ENCODE peak calls at places on chromosomes 3 and 15, in ten cellular contexts. T is astrocyte of the spinal cord, F is spleen, E is uterus, Z is mucosa of descending colon, H is tibial nerve, Y is neural progenitor cell, N is lower leg skin, U is cardiac muscle cell, V is foreskin fibroblast. D is an unnamed sample.
A peak's percentile ranks its signal among the peaks of the same experiment; 100 is the strongest.

GRCh38 chr3:9808345-9809037 is 1.6 kb upstream of the TTLL3 start:
- DNase-seq in H (no peak), T (no peak), F (peak; percentile 24), U (peak; percentile 46), Y (peak; percentile 77), N (no peak), E (no peak), Z (no peak), V (peak; percentile 63), D (peak; percentile 43)

GRCh38 chr3:177626014-177626413 is 428.7 kb upstream of the TBL1XR1 start:
- DNase-seq in U (no peak), T (no peak), F (no peak), Y (no peak), E (no peak), Z (no peak), H (no peak), N (no peak), V (no peak), D (no peak)

GRCh38 chr3:159762981-159763465 is 225.6 kb upstream of the IL12A start:
- DNase-seq in H (no peak), Y (peak; percentile 34), F (peak; percentile 82), V (peak; percentile 84), U (peak; percentile 60), T (peak; percentile 89), N (peak; percentile 93), E (peak; percentile 72), Z (peak; percentile 70), D (peak; percentile 77)

GRCh38 chr3:186180891-186181471 is 72.1 kb upstream of the ETV5 start:
- DNase-seq in Y (no peak), E (no peak), U (no peak), T (no peak), H (no peak), Z (no peak), F (no peak), V (no peak), N (no peak), D (no peak)

GRCh38 chr15:59991919-59992318 is 12.2 kb upstream of the FOXB1 start:
- DNase-seq in H (no peak), F (no peak), T (no peak), Y (no peak), V (no peak), E (no peak), Z (no peak), N (no peak), U (no peak), D (no peak)

GRCh38 chr3:174439621-174440349 is 419.3 kb upstream of the NAALADL2 start:
- DNase-seq in H (no peak), Z (no peak), Y (peak; percentile 18), E (peak; percentile 27), T (peak; percentile 98), V (peak; percentile 97), U (no peak), F (no peak), N (no peak), D (peak; percentile 91)

GRCh38 chr3:55487376-55488241 is 503 bp upstream of the WNT5A start:
- DNase-seq in U (peak; percentile 68), Z (peak; percentile 53), F (no peak), V (peak; percentile 73), Y (peak; percentile 77), N (peak; percentile 85), T (peak; percentile 76), H (no peak), E (peak; percentile 25), D (peak; percentile 70)

GRCh38 chr15:50128266-50128665 is 9.2 kb upstream of the ATP8B4 start:
- DNase-seq in E (no peak), H (peak; percentile 60), N (peak; percentile 89), T (no peak), V (peak; percentile 15), Y (no peak), Z (no peak), U (no peak), F (peak; percentile 76), D (no peak)

GRCh38 chr3:71879089-71879488 is 94.1 kb upstream of the PROK2 start:
- DNase-seq in U (no peak), T (no peak), Y (peak; percentile 41), E (no peak), Z (no peak), H (no peak), V (no peak), N (peak; percentile 15), F (no peak), D (no peak)

GRCh38 chr3:71876706-71877105 is 91.8 kb upstream of the PROK2 start:
- DNase-seq in Z (no peak), N (no peak), F (no peak), V (no peak), U (no peak), H (no peak), T (no peak), E (no peak), Y (no peak), D (no peak)

GRCh38 chr3:71885001-71885400 is 100.1 kb upstream of the PROK2 start:
- DNase-seq in Z (no peak), V (no peak), U (no peak), T (no peak), N (no peak), Y (peak; percentile 87), H (no peak), E (no peak), F (no peak), D (no peak)

GRCh38 chr3:71881041-71881440 is 96.1 kb upstream of the PROK2 start:
- DNase-seq in V (no peak), Z (no peak), U (no peak), Y (no peak), T (no peak), H (no peak), N (peak; percentile 23), E (no peak), F (no peak), D (no peak)

GRCh38 chr3:71881732-71882131 is 96.8 kb upstream of the PROK2 start:
- DNase-seq in Z (no peak), N (peak; percentile 58), H (no peak), F (no peak), E (no peak), T (no peak), V (no peak), U (no peak), Y (no peak), D (no peak)
- TF ChIP-seq CTCF in Z (no peak), N (no peak), H (no peak), F (no peak), E (no peak), T (no peak), V (no peak), U (no peak), Y (no peak), D (no peak)

GRCh38 chr15:52527898-52528464 is 699 bp downstream of the MYO5A start:
- DNase-seq in F (peak; percentile 84), V (peak; percentile 77), E (peak; percentile 27), Z (no peak), H (no peak), U (peak; percentile 38), N (peak; percentile 88), Y (peak; percentile 54), T (peak; percentile 38), D (peak; percentile 24)

GRCh38 chr15:52529940-52530339 is 1.3 kb upstream of the MYO5A start:
- DNase-seq in V (no peak), H (no peak), U (no peak), Y (peak; percentile 24), E (no peak), N (no peak), T (no peak), Z (no peak), F (no peak), D (no peak)

GRCh38 chr15:52529289-52529929 is 729 bp upstream of the MYO5A start:
- DNase-seq in F (peak; percentile 77), N (no peak), T (peak; percentile 21), Y (no peak), Z (no peak), H (no peak), V (no peak), U (no peak), E (no peak), D (no peak)

GRCh38 chr15:52527196-52527897 is 1.3 kb downstream of the MYO5A start:
- DNase-seq in Z (no peak), F (no peak), T (no peak), U (no peak), V (no peak), H (no peak), N (no peak), E (no peak), Y (no peak), D (no peak)

DNA sequence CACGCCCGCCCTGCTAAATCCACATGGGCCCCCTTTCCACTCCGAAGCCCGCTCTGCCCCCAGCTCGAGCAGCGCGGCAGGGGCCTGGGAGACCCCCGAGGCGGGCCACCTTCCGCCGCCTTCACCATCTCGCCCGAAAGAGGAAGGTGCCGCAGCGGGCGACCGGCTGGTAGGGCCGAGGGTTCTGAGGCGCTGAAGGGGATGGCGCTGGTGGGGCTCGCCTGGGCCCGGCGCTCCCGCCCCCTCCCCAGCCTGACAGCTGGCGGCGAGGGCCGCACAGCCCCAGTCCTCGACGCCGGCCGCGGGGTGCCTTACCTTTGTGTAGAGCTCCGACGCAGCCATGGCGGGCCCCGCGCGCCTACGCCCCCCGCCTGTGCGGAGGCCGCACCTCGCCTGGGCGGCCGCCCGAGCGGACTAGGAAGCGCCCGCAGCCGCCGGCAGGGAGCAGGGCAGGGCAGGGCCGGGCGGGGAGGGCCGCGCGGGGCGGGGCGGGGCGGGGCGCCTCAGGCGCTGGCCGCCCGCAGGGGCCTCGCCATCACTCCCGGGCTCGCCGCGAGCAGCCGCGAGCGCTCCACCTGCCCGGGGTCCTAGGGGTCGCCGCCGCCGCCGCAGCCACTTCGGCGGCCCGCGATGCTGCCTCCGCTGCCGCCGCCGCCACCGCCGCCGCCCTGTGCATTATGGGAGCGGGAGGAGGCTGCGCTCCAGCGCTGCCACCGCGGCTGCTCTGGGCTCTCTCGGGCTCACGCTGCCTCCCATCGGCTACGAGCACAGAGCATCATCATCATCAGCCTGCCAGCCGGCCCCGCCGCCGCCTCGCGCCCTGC is at the start of gene MYO5A:
- DNase-seq in E (peak; percentile 65), F (peak; percentile 96), U (peak; percentile 82), Y (peak; percentile 92), Z (peak; percentile 87), N (peak; percentile 93), V (peak; percentile 94), H (peak; percentile 39), T (peak; percentile 74), D (peak; percentile 65)
- TF ChIP-seq CTCF in E (no peak), F (no peak), U (peak; percentile 3), Y (no peak), Z (peak; percentile 15), N (no peak), V (no peak), H (peak; percentile 43), T (no peak), D (no peak)

DNA sequence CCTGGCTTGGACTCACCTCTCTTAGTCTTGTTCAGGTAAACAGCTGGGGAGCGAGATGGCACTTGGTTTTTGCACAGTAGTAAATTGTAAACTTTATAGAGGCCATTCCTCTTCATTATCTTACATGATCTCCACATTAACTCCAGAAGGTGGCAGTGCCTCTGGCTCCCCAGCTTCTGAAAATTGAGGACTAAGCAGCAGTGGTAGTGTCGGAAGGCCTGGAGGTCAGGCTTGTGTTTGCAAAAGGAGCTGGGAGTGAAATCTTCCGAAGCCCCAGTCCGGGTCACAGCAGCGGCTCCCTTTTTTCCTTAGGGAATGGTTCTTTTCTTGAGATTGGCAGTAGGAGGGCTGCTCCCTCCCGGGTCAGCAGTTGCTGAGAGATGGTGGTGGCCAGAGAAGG is 85.7 kb downstream of the FNDC3B start:
- DNase-seq in H (no peak), T (no peak), F (no peak), Y (no peak), V (peak; percentile 62), U (no peak), Z (no peak), E (no peak), N (no peak), D (no peak)
- TF ChIP-seq CTCF in H (no peak), T (peak; percentile 25), F (no peak), Y (no peak), V (no peak), U (no peak), Z (no peak), E (no peak), N (no peak), D (no peak)

GRCh38 chr3:39180183-39180545 is 12.2 kb downstream of the XIRP1 start:
- DNase-seq in T (no peak), Y (no peak), U (no peak), F (no peak), E (no peak), H (no peak), Z (no peak), V (no peak), N (no peak), D (no peak)

GRCh38 chr3:39181408-39182335 is 10.7 kb downstream of the XIRP1 start:
- DNase-seq in Y (no peak), Z (no peak), H (no peak), T (no peak), N (peak; percentile 76), E (no peak), F (no peak), V (no peak), U (no peak), D (no peak)

GRCh38 chr3:39178553-39178952 is 13.8 kb downstream of the XIRP1 start:
- DNase-seq in E (peak; percentile 15), V (peak; percentile 50), U (no peak), Y (no peak), Z (no peak), H (no peak), T (peak; percentile 46), F (no peak), N (no peak), D (no peak)

GRCh38 chr3:39183231-39184080 is 8.9 kb downstream of the XIRP1 start:
- DNase-seq in H (no peak), F (no peak), T (no peak), Z (no peak), U (no peak), N (no peak), V (no peak), E (no peak), Y (no peak), D (no peak)

GRCh38 chr3:39180546-39181346 is 11.6 kb downstream of the XIRP1 start:
- DNase-seq in H (peak; percentile 85), V (peak; percentile 95), Z (peak; percentile 97), Y (peak; percentile 97), N (peak; percentile 98), T (peak; percentile 87), F (peak; percentile 98), U (peak; percentile 97), E (peak; percentile 92), D (peak; percentile 87)
- TF ChIP-seq CTCF in H (peak; percentile 34), V (peak; percentile 5), Z (peak; percentile 41), Y (no peak), N (no peak), T (peak; percentile 27), F (peak; percentile 32), U (peak; percentile 28), E (no peak), D (no peak)

D was measured in MCF 10A.